ENCODE peak calls at places on chromosomes 11 and 22, in four cellular contexts. One of them, this sample, is unnamed.

GRCh38 chr11:111736191-111736590 is 30.0 kb downstream of the PPP2R1B start:
- DNase-seq in IMR-90: peak
- DNase-seq in WTC11: no peak
- DNase-seq in psoas muscle: no peak
- DNase-seq in this sample: no peak

GRCh38 chr11:84452211-84452610 is 1166.0 kb upstream of the CCDC90B start:
- DNase-seq in IMR-90: no peak
- DNase-seq in WTC11: no peak
- DNase-seq in psoas muscle: no peak
- DNase-seq in this sample: no peak

GRCh38 chr22:49301398-49302149 is 526.1 kb downstream of the BRD1 start:
- DNase-seq in IMR-90: no peak
- DNase-seq in psoas muscle: no peak
- DNase-seq in WTC11: no peak
- DNase-seq in this sample: no peak

GRCh38 chr11:115895594-115895993 is 391.4 kb upstream of the CADM1 start:
- DNase-seq in psoas muscle: no peak
- DNase-seq in IMR-90: no peak
- DNase-seq in WTC11: no peak
- DNase-seq in this sample: no peak

GRCh38 chr22:45831394-45831793 is 145.6 kb downstream of the WNT7B start:
- DNase-seq in psoas muscle: no peak
- DNase-seq in WTC11: no peak
- DNase-seq in IMR-90: peak
- DNase-seq in this sample: peak

GRCh38 chr11:14643697-14644395 is at the start of gene PDE3B:
- DNase-seq in IMR-90: peak
- DNase-seq in WTC11: peak
- DNase-seq in psoas muscle: peak
- DNase-seq in this sample: peak

GRCh38 chr22:36759481-36760159 is 16.3 kb downstream of the IFT27 start:
- DNase-seq in IMR-90: no peak
- DNase-seq in psoas muscle: no peak
- DNase-seq in WTC11: no peak
- DNase-seq in this sample: no peak

GRCh38 chr11:128421577-128421976 is 165.8 kb downstream of the ETS1 start:
- DNase-seq in psoas muscle: no peak
- DNase-seq in IMR-90: peak
- DNase-seq in WTC11: no peak
- DNase-seq in this sample: peak

GRCh38 chr11:124793466-124794278 is 6.5 kb downstream of the MSANTD2 start:
- DNase-seq in psoas muscle: no peak
- DNase-seq in WTC11: peak
- DNase-seq in IMR-90: peak
- DNase-seq in this sample: peak

GRCh38 chr11:63999349-64000025 is 13.2 kb downstream of the OTUB1 start:
- DNase-seq in WTC11: peak
- DNase-seq in IMR-90: no peak
- DNase-seq in psoas muscle: peak
- DNase-seq in this sample: peak

GRCh38 chr11:95883381-95883780 is 40.5 kb downstream of the MTMR2 start:
- DNase-seq in WTC11: no peak
- DNase-seq in IMR-90: no peak
- DNase-seq in psoas muscle: no peak
- DNase-seq in this sample: no peak

GRCh38 chr11:70570693-70571395 is 172.5 kb downstream of the CTTN start:
- DNase-seq in psoas muscle: peak
- DNase-seq in WTC11: no peak
- DNase-seq in IMR-90: no peak
- DNase-seq in this sample: no peak

DNA sequence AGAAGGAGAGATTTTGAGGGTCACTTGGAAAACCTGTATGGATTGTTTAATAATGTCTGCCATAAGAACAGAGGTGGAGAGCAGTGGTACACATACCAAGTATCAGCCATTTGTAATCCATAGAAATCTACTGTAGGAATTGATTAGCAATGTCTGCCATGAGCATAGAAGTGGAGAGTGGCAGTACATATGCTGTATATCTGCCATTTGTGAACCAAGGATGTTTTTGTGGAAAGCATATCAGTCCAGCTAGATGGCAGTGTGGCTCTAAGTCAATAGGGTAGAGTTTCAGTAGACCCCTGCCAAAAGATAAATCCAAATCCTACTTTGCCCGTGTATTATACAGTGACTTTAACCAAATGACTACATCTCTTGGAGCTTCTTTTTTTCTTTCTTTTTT is 82.9 kb upstream of the SEZ6L start:
- DNase-seq in WTC11: no peak
- DNase-seq in IMR-90: no peak
- DNase-seq in psoas muscle: no peak
- DNase-seq in this sample: no peak
- TF ChIP-seq CTCF in WTC11: no peak
- TF ChIP-seq CTCF in IMR-90: no peak
- TF ChIP-seq CTCF in psoas muscle: peak
- TF ChIP-seq CTCF in this sample: no peak

GRCh38 chr11:119624102-119624615 is 104.8 kb downstream of the NECTIN1 start:
- DNase-seq in psoas muscle: peak
- DNase-seq in IMR-90: no peak
- DNase-seq in WTC11: no peak
- DNase-seq in this sample: no peak
- TF ChIP-seq CTCF in psoas muscle: peak
- TF ChIP-seq CTCF in IMR-90: peak
- TF ChIP-seq CTCF in WTC11: peak
- TF ChIP-seq CTCF in this sample: peak

GRCh38 chr22:27420186-27420816 is 381.3 kb downstream of the MN1 start:
- DNase-seq in psoas muscle: no peak
- DNase-seq in WTC11: no peak
- DNase-seq in IMR-90: peak
- DNase-seq in this sample: peak

GRCh38 chr22:27419473-27419872 is 382.1 kb downstream of the MN1 start:
- DNase-seq in IMR-90: peak
- DNase-seq in WTC11: no peak
- DNase-seq in psoas muscle: no peak
- DNase-seq in this sample: no peak

GRCh38 chr22:27418261-27418660 is 383.3 kb downstream of the MN1 start:
- DNase-seq in IMR-90: no peak
- DNase-seq in WTC11: no peak
- DNase-seq in psoas muscle: no peak
- DNase-seq in this sample: no peak

GRCh38 chr22:27413702-27414101 is 387.9 kb downstream of the MN1 start:
- DNase-seq in psoas muscle: no peak
- DNase-seq in IMR-90: no peak
- DNase-seq in WTC11: no peak
- DNase-seq in this sample: no peak

GRCh38 chr22:27416553-27417427 is 384.8 kb downstream of the MN1 start:
- DNase-seq in IMR-90: peak
- DNase-seq in WTC11: peak
- DNase-seq in psoas muscle: no peak
- DNase-seq in this sample: peak
- TF ChIP-seq CTCF in IMR-90: no peak
- TF ChIP-seq CTCF in WTC11: no peak
- TF ChIP-seq CTCF in psoas muscle: no peak
- TF ChIP-seq CTCF in this sample: peak

DNA sequence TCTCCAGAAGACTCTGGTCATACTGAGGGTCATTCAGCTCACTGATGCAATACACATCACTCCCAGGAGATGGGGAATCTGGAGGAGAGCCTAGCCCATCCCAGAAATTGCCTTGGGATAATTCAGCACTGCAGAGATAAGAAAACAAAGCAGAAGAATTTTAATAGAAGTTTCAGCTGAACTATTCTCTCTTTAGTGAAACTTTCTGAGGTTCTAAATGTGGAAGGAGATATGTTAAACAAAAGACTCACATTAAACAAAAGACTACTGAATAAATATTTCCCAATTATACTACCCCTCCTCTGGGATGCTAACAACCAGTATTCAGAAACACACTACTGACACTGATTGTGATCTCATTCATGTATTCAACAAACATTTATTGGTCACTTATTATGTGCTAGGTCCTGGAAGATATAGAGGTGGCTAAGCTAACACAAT is 47.8 kb downstream of the C2CD3 start:
- DNase-seq in IMR-90: peak
- DNase-seq in WTC11: no peak
- DNase-seq in psoas muscle: no peak
- DNase-seq in this sample: no peak
- TF ChIP-seq CTCF in IMR-90: peak
- TF ChIP-seq CTCF in WTC11: no peak
- TF ChIP-seq CTCF in psoas muscle: no peak
- TF ChIP-seq CTCF in this sample: no peak

GRCh38 chr11:12808519-12808918 is 134.3 kb downstream of the TEAD1 start:
- DNase-seq in WTC11: no peak
- DNase-seq in psoas muscle: no peak
- DNase-seq in IMR-90: peak
- DNase-seq in this sample: peak
- TF ChIP-seq CTCF in WTC11: no peak
- TF ChIP-seq CTCF in psoas muscle: no peak
- TF ChIP-seq CTCF in IMR-90: no peak
- TF ChIP-seq CTCF in this sample: no peak

GRCh38 chr11:75800728-75801361 is 14.2 kb upstream of the UVRAG start:
- DNase-seq in psoas muscle: no peak
- DNase-seq in IMR-90: no peak
- DNase-seq in WTC11: no peak
- DNase-seq in this sample: no peak

GRCh38 chr11:75800136-75800675 is 14.8 kb upstream of the UVRAG start:
- DNase-seq in WTC11: no peak
- DNase-seq in psoas muscle: no peak
- DNase-seq in IMR-90: no peak
- DNase-seq in this sample: no peak

GRCh38 chr11:75801362-75802021 is 13.5 kb upstream of the UVRAG start:
- DNase-seq in IMR-90: no peak
- DNase-seq in WTC11: no peak
- DNase-seq in psoas muscle: no peak
- DNase-seq in this sample: no peak

GRCh38 chr11:75802022-75802912 is 12.7 kb upstream of the UVRAG start:
- DNase-seq in psoas muscle: no peak
- DNase-seq in WTC11: no peak
- DNase-seq in IMR-90: no peak
- DNase-seq in this sample: no peak

GRCh38 chr11:75802913-75803820 is 11.8 kb upstream of the UVRAG start:
- DNase-seq in WTC11: peak
- DNase-seq in IMR-90: peak
- DNase-seq in psoas muscle: peak
- DNase-seq in this sample: peak
- TF ChIP-seq CTCF in WTC11: peak
- TF ChIP-seq CTCF in IMR-90: peak
- TF ChIP-seq CTCF in psoas muscle: peak
- TF ChIP-seq CTCF in this sample: peak

GRCh38 chr11:31799794-31800397 is 11.2 kb downstream of the PAX6 start:
- DNase-seq in WTC11: no peak
- DNase-seq in psoas muscle: no peak
- DNase-seq in IMR-90: no peak
- DNase-seq in this sample: no peak

GRCh38 chr11:31796523-31797226 is 14.4 kb downstream of the PAX6 start:
- DNase-seq in psoas muscle: no peak
- DNase-seq in WTC11: no peak
- DNase-seq in IMR-90: no peak
- DNase-seq in this sample: no peak

GRCh38 chr11:31799036-31799793 is 11.9 kb downstream of the PAX6 start:
- DNase-seq in WTC11: no peak
- DNase-seq in IMR-90: no peak
- DNase-seq in psoas muscle: no peak
- DNase-seq in this sample: no peak

GRCh38 chr11:31797227-31798056 is 13.7 kb downstream of the PAX6 start:
- DNase-seq in IMR-90: no peak
- DNase-seq in psoas muscle: no peak
- DNase-seq in WTC11: no peak
- DNase-seq in this sample: no peak

GRCh38 chr11:31798057-31799035 is 12.8 kb downstream of the PAX6 start:
- DNase-seq in psoas muscle: peak
- DNase-seq in WTC11: peak
- DNase-seq in IMR-90: no peak
- DNase-seq in this sample: no peak
- TF ChIP-seq CTCF in psoas muscle: no peak
- TF ChIP-seq CTCF in WTC11: no peak
- TF ChIP-seq CTCF in IMR-90: peak
- TF ChIP-seq CTCF in this sample: peak

GRCh38 chr11:126347751-126348628 is 7.5 kb upstream of the ST3GAL4 start:
- DNase-seq in IMR-90: no peak
- DNase-seq in WTC11: no peak
- DNase-seq in psoas muscle: no peak
- DNase-seq in this sample: no peak
- TF ChIP-seq CTCF in IMR-90: no peak
- TF ChIP-seq CTCF in WTC11: no peak
- TF ChIP-seq CTCF in psoas muscle: no peak
- TF ChIP-seq CTCF in this sample: no peak